ENCODE peak calls at places on chromosome 12, in ten cellular contexts. One of them, this sample, is unnamed.

GRCh38 chr12:29004936-29005304 is 144.2 kb upstream of the FAR2 start:
- DNase-seq in cardiac fibroblast: no peak
- DNase-seq in A549: no peak
- DNase-seq in retinal pigment epithelial cell: no peak
- DNase-seq in epithelial cell of proximal tubule: no peak
- DNase-seq in CD8-positive, alpha-beta T cell: no peak
- DNase-seq in neural crest cell: no peak
- DNase-seq in CD4-positive, alpha-beta T cell: no peak
- DNase-seq in Peyer's patch: no peak
- DNase-seq in ovary: no peak
- DNase-seq in this sample: no peak

GRCh38 chr12:75087656-75088055 is 122.0 kb downstream of the KCNC2 start:
- DNase-seq in cardiac fibroblast: peak
- DNase-seq in A549: no peak
- DNase-seq in retinal pigment epithelial cell: no peak
- DNase-seq in epithelial cell of proximal tubule: no peak
- DNase-seq in CD8-positive, alpha-beta T cell: no peak
- DNase-seq in neural crest cell: no peak
- DNase-seq in CD4-positive, alpha-beta T cell: no peak
- DNase-seq in Peyer's patch: no peak
- DNase-seq in ovary: no peak
- DNase-seq in this sample: no peak

GRCh38 chr12:124477109-124477915 is 90.1 kb downstream of the NCOR2 start:
- DNase-seq in cardiac fibroblast: peak
- DNase-seq in A549: no peak
- DNase-seq in retinal pigment epithelial cell: no peak
- DNase-seq in epithelial cell of proximal tubule: peak
- DNase-seq in CD8-positive, alpha-beta T cell: no peak
- DNase-seq in neural crest cell: no peak
- DNase-seq in CD4-positive, alpha-beta T cell: no peak
- DNase-seq in Peyer's patch: no peak
- DNase-seq in ovary: no peak
- DNase-seq in this sample: no peak

GRCh38 chr12:67681145-67681778 is 32.7 kb downstream of the DYRK2 start:
- DNase-seq in cardiac fibroblast: peak
- DNase-seq in A549: no peak
- DNase-seq in retinal pigment epithelial cell: peak
- DNase-seq in epithelial cell of proximal tubule: peak
- DNase-seq in CD8-positive, alpha-beta T cell: no peak
- DNase-seq in neural crest cell: no peak
- DNase-seq in CD4-positive, alpha-beta T cell: no peak
- DNase-seq in Peyer's patch: no peak
- DNase-seq in ovary: no peak
- DNase-seq in this sample: no peak

GRCh38 chr12:122721057-122721545 is 4.5 kb upstream of the HCAR3 start:
- DNase-seq in cardiac fibroblast: peak
- DNase-seq in A549: no peak
- DNase-seq in retinal pigment epithelial cell: no peak
- DNase-seq in epithelial cell of proximal tubule: no peak
- DNase-seq in CD8-positive, alpha-beta T cell: no peak
- DNase-seq in neural crest cell: no peak
- DNase-seq in CD4-positive, alpha-beta T cell: no peak
- DNase-seq in Peyer's patch: no peak
- DNase-seq in ovary: no peak
- DNase-seq in this sample: no peak

GRCh38 chr12:69476276-69477017 is 6.3 kb downstream of the FRS2 start:
- DNase-seq in cardiac fibroblast: no peak
- DNase-seq in A549: no peak
- DNase-seq in retinal pigment epithelial cell: no peak
- DNase-seq in epithelial cell of proximal tubule: no peak
- DNase-seq in CD8-positive, alpha-beta T cell: no peak
- DNase-seq in neural crest cell: no peak
- DNase-seq in CD4-positive, alpha-beta T cell: no peak
- DNase-seq in Peyer's patch: no peak
- DNase-seq in ovary: no peak
- DNase-seq in this sample: no peak

GRCh38 chr12:57893460-57894353 is 47.2 kb upstream of the CTDSP2 start:
- DNase-seq in cardiac fibroblast: peak
- DNase-seq in A549: no peak
- DNase-seq in retinal pigment epithelial cell: peak
- DNase-seq in epithelial cell of proximal tubule: no peak
- DNase-seq in CD8-positive, alpha-beta T cell: no peak
- DNase-seq in neural crest cell: peak
- DNase-seq in CD4-positive, alpha-beta T cell: no peak
- DNase-seq in Peyer's patch: peak
- DNase-seq in ovary: peak
- DNase-seq in this sample: peak

GRCh38 chr12:50032516-50033316 is 7.4 kb upstream of the RACGAP1 start:
- DNase-seq in cardiac fibroblast: no peak
- DNase-seq in A549: no peak
- DNase-seq in retinal pigment epithelial cell: no peak
- DNase-seq in epithelial cell of proximal tubule: no peak
- DNase-seq in CD8-positive, alpha-beta T cell: no peak
- DNase-seq in neural crest cell: no peak
- DNase-seq in CD4-positive, alpha-beta T cell: no peak
- DNase-seq in Peyer's patch: no peak
- DNase-seq in ovary: no peak
- DNase-seq in this sample: no peak

GRCh38 chr12:89731614-89732013 is 23.0 kb upstream of the ATP2B1 start:
- DNase-seq in cardiac fibroblast: peak
- DNase-seq in A549: no peak
- DNase-seq in retinal pigment epithelial cell: peak
- DNase-seq in epithelial cell of proximal tubule: no peak
- DNase-seq in CD8-positive, alpha-beta T cell: no peak
- DNase-seq in neural crest cell: no peak
- DNase-seq in CD4-positive, alpha-beta T cell: no peak
- DNase-seq in Peyer's patch: no peak
- DNase-seq in ovary: no peak
- DNase-seq in this sample: no peak

GRCh38 chr12:47346251-47347019 is 266.7 kb upstream of the AMIGO2 start:
- DNase-seq in cardiac fibroblast: no peak
- DNase-seq in A549: no peak
- DNase-seq in retinal pigment epithelial cell: no peak
- DNase-seq in epithelial cell of proximal tubule: no peak
- DNase-seq in CD8-positive, alpha-beta T cell: no peak
- DNase-seq in neural crest cell: no peak
- DNase-seq in CD4-positive, alpha-beta T cell: no peak
- DNase-seq in Peyer's patch: no peak
- DNase-seq in ovary: no peak
- DNase-seq in this sample: no peak

DNA sequence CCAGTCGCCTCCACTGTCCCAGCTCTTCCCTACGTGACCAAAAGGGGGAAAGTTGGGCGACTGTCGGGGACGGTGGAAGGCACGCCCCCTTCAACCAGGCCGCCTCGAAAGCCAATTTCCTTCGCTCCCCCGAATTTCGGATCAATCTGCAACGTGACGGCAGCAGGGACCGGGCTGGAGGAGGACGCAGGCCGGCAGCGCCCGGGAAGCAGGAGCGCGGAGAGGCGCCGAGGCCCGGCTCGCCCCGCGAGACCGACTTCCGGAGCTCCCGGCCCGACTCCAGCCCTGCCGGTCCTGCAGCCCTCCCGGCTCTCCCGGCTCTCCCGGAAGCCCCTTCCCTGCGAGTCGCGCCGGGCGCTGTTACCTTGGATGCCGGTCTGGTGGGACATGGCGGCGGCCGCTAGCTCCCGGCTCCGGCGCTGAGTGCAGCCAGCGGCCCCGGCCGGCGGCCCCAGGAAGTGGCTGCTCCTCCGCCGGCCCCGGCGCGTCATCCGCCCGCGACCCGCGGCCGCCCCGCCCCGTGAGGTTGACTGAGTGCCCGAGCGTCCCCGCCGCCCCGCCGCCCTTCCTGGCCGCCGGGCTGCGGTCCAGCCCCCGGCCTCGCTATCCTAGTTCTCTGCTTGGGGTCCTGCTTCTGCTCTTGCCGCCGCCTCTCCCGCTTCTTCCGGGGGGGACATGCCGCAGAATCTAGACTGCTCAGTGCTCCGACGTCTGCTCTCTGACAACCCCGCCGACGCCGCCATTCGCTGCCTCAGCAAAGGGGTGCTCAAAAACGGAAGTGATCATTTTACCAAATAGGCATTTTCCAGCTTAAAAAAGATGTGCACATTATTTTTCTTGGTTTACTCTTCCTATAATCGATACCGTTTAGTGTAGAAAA is at the start of gene TWF1:
- DNase-seq in cardiac fibroblast: peak
- DNase-seq in A549: peak
- DNase-seq in retinal pigment epithelial cell: peak
- DNase-seq in epithelial cell of proximal tubule: no peak
- DNase-seq in CD8-positive, alpha-beta T cell: peak
- DNase-seq in neural crest cell: peak
- DNase-seq in CD4-positive, alpha-beta T cell: peak
- DNase-seq in Peyer's patch: peak
- DNase-seq in ovary: peak
- DNase-seq in this sample: peak
- TF ChIP-seq CTCF in cardiac fibroblast: peak
- TF ChIP-seq CTCF in A549: peak
- TF ChIP-seq CTCF in retinal pigment epithelial cell: peak
- TF ChIP-seq CTCF in epithelial cell of proximal tubule: peak
- TF ChIP-seq CTCF in CD8-positive, alpha-beta T cell: no peak
- TF ChIP-seq CTCF in neural crest cell: peak
- TF ChIP-seq CTCF in CD4-positive, alpha-beta T cell: no peak
- TF ChIP-seq CTCF in Peyer's patch: peak
- TF ChIP-seq CTCF in ovary: no peak
- TF ChIP-seq CTCF in this sample: no peak

GRCh38 chr12:106149096-106149784 is 10.5 kb upstream of the NUAK1 start:
- DNase-seq in cardiac fibroblast: peak
- DNase-seq in A549: peak
- DNase-seq in retinal pigment epithelial cell: no peak
- DNase-seq in epithelial cell of proximal tubule: no peak
- DNase-seq in CD8-positive, alpha-beta T cell: no peak
- DNase-seq in neural crest cell: no peak
- DNase-seq in CD4-positive, alpha-beta T cell: no peak
- DNase-seq in Peyer's patch: no peak
- DNase-seq in ovary: peak
- DNase-seq in this sample: peak
- TF ChIP-seq CTCF in cardiac fibroblast: peak
- TF ChIP-seq CTCF in A549: peak
- TF ChIP-seq CTCF in retinal pigment epithelial cell: peak
- TF ChIP-seq CTCF in epithelial cell of proximal tubule: peak
- TF ChIP-seq CTCF in CD8-positive, alpha-beta T cell: no peak
- TF ChIP-seq CTCF in neural crest cell: peak
- TF ChIP-seq CTCF in CD4-positive, alpha-beta T cell: peak
- TF ChIP-seq CTCF in Peyer's patch: peak
- TF ChIP-seq CTCF in ovary: peak
- TF ChIP-seq CTCF in this sample: peak

GRCh38 chr12:53036802-53037201 is 13.1 kb upstream of the TNS2 start:
- DNase-seq in cardiac fibroblast: no peak
- DNase-seq in A549: no peak
- DNase-seq in retinal pigment epithelial cell: no peak
- DNase-seq in epithelial cell of proximal tubule: no peak
- DNase-seq in CD8-positive, alpha-beta T cell: no peak
- DNase-seq in neural crest cell: no peak
- DNase-seq in CD4-positive, alpha-beta T cell: no peak
- DNase-seq in Peyer's patch: no peak
- DNase-seq in ovary: no peak
- DNase-seq in this sample: no peak

GRCh38 chr12:53034459-53034858 is 15.4 kb upstream of the TNS2 start:
- DNase-seq in cardiac fibroblast: no peak
- DNase-seq in A549: no peak
- DNase-seq in retinal pigment epithelial cell: no peak
- DNase-seq in epithelial cell of proximal tubule: no peak
- DNase-seq in CD8-positive, alpha-beta T cell: no peak
- DNase-seq in neural crest cell: no peak
- DNase-seq in CD4-positive, alpha-beta T cell: no peak
- DNase-seq in Peyer's patch: no peak
- DNase-seq in ovary: no peak
- DNase-seq in this sample: no peak

DNA sequence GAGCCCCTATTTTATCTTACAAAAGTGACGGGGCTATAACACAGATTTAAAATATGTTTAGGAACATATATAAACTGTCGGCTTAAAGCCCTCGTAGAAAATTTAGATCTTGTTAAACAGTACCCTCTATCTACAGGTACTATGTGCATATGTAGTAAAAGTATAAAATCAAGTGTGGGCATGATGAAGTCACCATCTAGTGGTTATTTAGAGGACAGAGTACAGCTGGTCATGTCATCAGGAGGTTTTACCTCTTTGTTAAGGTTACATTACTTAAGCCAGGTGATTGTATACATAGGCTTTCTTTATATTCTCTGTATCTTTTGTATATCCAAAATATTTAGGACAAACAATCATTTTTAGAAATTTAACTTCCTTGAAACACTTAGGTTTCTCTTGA is 18.2 kb upstream of the TNS2 start:
- DNase-seq in cardiac fibroblast: no peak
- DNase-seq in A549: no peak
- DNase-seq in retinal pigment epithelial cell: no peak
- DNase-seq in epithelial cell of proximal tubule: no peak
- DNase-seq in CD8-positive, alpha-beta T cell: no peak
- DNase-seq in neural crest cell: no peak
- DNase-seq in CD4-positive, alpha-beta T cell: no peak
- DNase-seq in Peyer's patch: no peak
- DNase-seq in ovary: no peak
- DNase-seq in this sample: no peak
- TF ChIP-seq CTCF in cardiac fibroblast: no peak
- TF ChIP-seq CTCF in A549: peak
- TF ChIP-seq CTCF in retinal pigment epithelial cell: no peak
- TF ChIP-seq CTCF in epithelial cell of proximal tubule: peak
- TF ChIP-seq CTCF in CD8-positive, alpha-beta T cell: no peak
- TF ChIP-seq CTCF in neural crest cell: no peak
- TF ChIP-seq CTCF in CD4-positive, alpha-beta T cell: no peak
- TF ChIP-seq CTCF in Peyer's patch: peak
- TF ChIP-seq CTCF in ovary: no peak
- TF ChIP-seq CTCF in this sample: no peak

GRCh38 chr12:120858306-120859088 is 45.7 kb downstream of the SPPL3 start:
- DNase-seq in cardiac fibroblast: no peak
- DNase-seq in A549: no peak
- DNase-seq in retinal pigment epithelial cell: no peak
- DNase-seq in epithelial cell of proximal tubule: no peak
- DNase-seq in CD8-positive, alpha-beta T cell: no peak
- DNase-seq in neural crest cell: no peak
- DNase-seq in CD4-positive, alpha-beta T cell: no peak
- DNase-seq in Peyer's patch: no peak
- DNase-seq in ovary: no peak
- DNase-seq in this sample: no peak

GRCh38 chr12:120854804-120855203 is 49.4 kb downstream of the SPPL3 start:
- DNase-seq in cardiac fibroblast: no peak
- DNase-seq in A549: no peak
- DNase-seq in retinal pigment epithelial cell: no peak
- DNase-seq in epithelial cell of proximal tubule: no peak
- DNase-seq in CD8-positive, alpha-beta T cell: no peak
- DNase-seq in neural crest cell: no peak
- DNase-seq in CD4-positive, alpha-beta T cell: no peak
- DNase-seq in Peyer's patch: no peak
- DNase-seq in ovary: no peak
- DNase-seq in this sample: no peak

GRCh38 chr12:120855823-120856589 is 48.2 kb downstream of the SPPL3 start:
- DNase-seq in cardiac fibroblast: peak
- DNase-seq in A549: no peak
- DNase-seq in retinal pigment epithelial cell: no peak
- DNase-seq in epithelial cell of proximal tubule: no peak
- DNase-seq in CD8-positive, alpha-beta T cell: peak
- DNase-seq in neural crest cell: no peak
- DNase-seq in CD4-positive, alpha-beta T cell: no peak
- DNase-seq in Peyer's patch: no peak
- DNase-seq in ovary: no peak
- DNase-seq in this sample: no peak

GRCh38 chr12:120853188-120853587 is 51.0 kb downstream of the SPPL3 start:
- DNase-seq in cardiac fibroblast: peak
- DNase-seq in A549: no peak
- DNase-seq in retinal pigment epithelial cell: no peak
- DNase-seq in epithelial cell of proximal tubule: no peak
- DNase-seq in CD8-positive, alpha-beta T cell: no peak
- DNase-seq in neural crest cell: no peak
- DNase-seq in CD4-positive, alpha-beta T cell: no peak
- DNase-seq in Peyer's patch: no peak
- DNase-seq in ovary: no peak
- DNase-seq in this sample: no peak

GRCh38 chr12:120856980-120857379 is 47.2 kb downstream of the SPPL3 start:
- DNase-seq in cardiac fibroblast: peak
- DNase-seq in A549: no peak
- DNase-seq in retinal pigment epithelial cell: no peak
- DNase-seq in epithelial cell of proximal tubule: no peak
- DNase-seq in CD8-positive, alpha-beta T cell: no peak
- DNase-seq in neural crest cell: no peak
- DNase-seq in CD4-positive, alpha-beta T cell: no peak
- DNase-seq in Peyer's patch: no peak
- DNase-seq in ovary: no peak
- DNase-seq in this sample: no peak
- TF ChIP-seq CTCF in cardiac fibroblast: peak
- TF ChIP-seq CTCF in A549: peak
- TF ChIP-seq CTCF in retinal pigment epithelial cell: peak
- TF ChIP-seq CTCF in epithelial cell of proximal tubule: peak
- TF ChIP-seq CTCF in CD8-positive, alpha-beta T cell: no peak
- TF ChIP-seq CTCF in neural crest cell: no peak
- TF ChIP-seq CTCF in CD4-positive, alpha-beta T cell: peak
- TF ChIP-seq CTCF in Peyer's patch: peak
- TF ChIP-seq CTCF in ovary: no peak
- TF ChIP-seq CTCF in this sample: no peak

This sample was measured in colonic mucosa.